ENCODE peak calls at places on chromosomes 16 and 17, in seven cellular contexts. A, U, Z, M, N, X and V are unnamed samples.

GRCh38 chr16:8798535-8799157 is 1.0 kb downstream of the PMM2 start:
- DNase-seq in Z (no peak), U (no peak), X (no peak), A (no peak), N (no peak), M (no peak), V (no peak)

GRCh38 chr17:43216369-43216761 is 4.7 kb downstream of the TMEM106A start:
- DNase-seq in U (no peak), N (no peak), A (no peak), Z (no peak), M (no peak), X (no peak), V (no peak)

GRCh38 chr16:15457958-15458357 is 23.6 kb downstream of the BMERB1 start:
- DNase-seq in X (no peak), M (no peak), N (no peak), A (no peak), Z (no peak), U (no peak), V (no peak)

GRCh38 chr16:27759301-27759871 is 209.4 kb downstream of the KATNIP start:
- DNase-seq in U (peak; percentile 36), Z (no peak), X (no peak), N (no peak), A (no peak), M (no peak), V (peak; percentile 78)

GRCh38 chr16:88533381-88533831 is 36.8 kb upstream of the ZC3H18 start:
- DNase-seq in X (no peak), U (no peak), A (no peak), M (no peak), N (peak; percentile 81), Z (no peak), V (peak; percentile 37)

GRCh38 chr16:83296505-83296904 is 511.3 kb upstream of the HSBP1 start:
- DNase-seq in X (no peak), M (no peak), A (no peak), Z (no peak), N (no peak), U (no peak), V (no peak)

GRCh38 chr17:6100146-6100545 is 30.0 kb downstream of the WSCD1 start:
- DNase-seq in Z (no peak), A (no peak), X (no peak), N (no peak), U (no peak), M (no peak), V (no peak)

GRCh38 chr17:18933102-18934058 is 18.6 kb upstream of the SLC5A10 start:
- DNase-seq in X (no peak), A (no peak), M (no peak), Z (no peak), N (no peak), U (no peak), V (no peak)

GRCh38 chr16:25065899-25066298 is 45.6 kb upstream of the LCMT1 start:
- DNase-seq in A (no peak), N (no peak), U (no peak), Z (no peak), M (no peak), X (no peak), V (no peak)

GRCh38 chr17:44758414-44759095 is at the start of gene ADAM11:
- DNase-seq in X (no peak), N (peak; percentile 77), M (no peak), U (no peak), A (peak; percentile 69), Z (peak; percentile 74), V (peak; percentile 38)

GRCh38 chr16:84618428-84619102 is 687 bp upstream of the COTL1 start:
- DNase-seq in Z (peak; percentile 90), A (peak; percentile 78), M (no peak), U (peak; percentile 93), X (peak; percentile 65), N (peak; percentile 73), V (peak; percentile 93)

GRCh38 chr16:69890114-69890890 is 60.8 kb upstream of the CLEC18A start:
- DNase-seq in N (no peak), M (no peak), Z (no peak), U (peak; percentile 27), A (peak; percentile 64), X (peak; percentile 52), V (peak; percentile 64)

GRCh38 chr17:14297161-14297851 is 3.6 kb upstream of the HS3ST3B1 start:
- DNase-seq in X (no peak), A (peak; percentile 86), U (peak; percentile 42), Z (peak; percentile 59), N (peak; percentile 90), M (peak; percentile 21), V (peak; percentile 77)

GRCh38 chr16:46730801-46731690 is 17.1 kb downstream of the MYLK3 start:
- DNase-seq in M (no peak), X (no peak), A (no peak), Z (no peak), N (no peak), U (no peak), V (no peak)

GRCh38 chr17:73683788-73684582 is 39.7 kb upstream of the SDK2 start:
- DNase-seq in N (no peak), U (no peak), M (no peak), A (no peak), Z (no peak), X (no peak), V (no peak)

GRCh38 chr17:2598166-2598565 is 4.7 kb downstream of the PAFAH1B1 start:
- DNase-seq in A (no peak), N (no peak), U (peak; percentile 33), M (no peak), X (no peak), Z (no peak), V (peak; percentile 73)

GRCh38 chr16:88461291-88462269 is 8.5 kb downstream of the ZFPM1 start:
- DNase-seq in X (no peak), N (no peak), M (no peak), U (no peak), A (peak; percentile 83), Z (no peak), V (peak; percentile 53)

GRCh38 chr16:74101390-74101789 is 195.2 kb upstream of the PSMD7 start:
- DNase-seq in N (no peak), U (no peak), M (no peak), X (no peak), Z (no peak), A (no peak), V (no peak)

GRCh38 chr16:23952128-23953041 is 116.6 kb downstream of the PRKCB start:
- DNase-seq in Z (no peak), U (no peak), A (peak; percentile 64), N (no peak), X (no peak), M (peak; percentile 87), V (no peak)

GRCh38 chr16:74281285-74281684 is 15.3 kb upstream of the PSMD7 start:
- DNase-seq in Z (no peak), U (no peak), N (no peak), A (peak; percentile 60), X (no peak), M (no peak), V (no peak)

GRCh38 chr16:56355221-56355620 is 70.1 kb downstream of the AMFR start:
- DNase-seq in U (no peak), M (no peak), X (no peak), N (no peak), A (no peak), Z (no peak), V (no peak)

GRCh38 chr17:28983286-28984240 is 22.3 kb downstream of the SEZ6 start:
- DNase-seq in X (no peak), U (no peak), Z (no peak), M (no peak), N (no peak), A (no peak), V (no peak)
- TF ChIP-seq CTCF in X (no peak), U (no peak), Z (no peak), M (no peak), N (no peak), A (no peak), V (no peak)

DNA sequence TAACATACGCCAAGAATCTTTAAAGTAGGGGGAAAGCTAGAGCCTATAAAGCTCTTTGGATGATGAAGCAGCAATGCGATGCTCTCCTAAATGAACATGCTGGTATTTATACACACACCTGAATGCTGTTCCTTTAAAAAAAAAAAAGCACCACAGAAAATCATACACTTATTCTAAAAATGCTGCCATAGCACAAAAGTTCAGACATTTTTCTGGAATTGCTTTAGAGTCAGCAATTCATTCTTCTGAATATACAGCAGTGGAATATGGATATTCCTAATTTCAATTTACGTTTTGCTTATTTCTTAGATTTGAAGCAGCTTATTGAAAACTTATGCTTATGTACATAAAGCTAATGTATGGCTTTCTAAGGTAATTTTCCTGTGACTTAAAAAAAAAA is 3.1 kb downstream of the CSNK2A2 start:
- DNase-seq in A (no peak), N (no peak), M (no peak), U (no peak), Z (no peak), X (no peak), V (no peak)
- TF ChIP-seq CTCF in A (no peak), N (no peak), M (no peak), U (no peak), Z (no peak), X (no peak), V (no peak)

DNA sequence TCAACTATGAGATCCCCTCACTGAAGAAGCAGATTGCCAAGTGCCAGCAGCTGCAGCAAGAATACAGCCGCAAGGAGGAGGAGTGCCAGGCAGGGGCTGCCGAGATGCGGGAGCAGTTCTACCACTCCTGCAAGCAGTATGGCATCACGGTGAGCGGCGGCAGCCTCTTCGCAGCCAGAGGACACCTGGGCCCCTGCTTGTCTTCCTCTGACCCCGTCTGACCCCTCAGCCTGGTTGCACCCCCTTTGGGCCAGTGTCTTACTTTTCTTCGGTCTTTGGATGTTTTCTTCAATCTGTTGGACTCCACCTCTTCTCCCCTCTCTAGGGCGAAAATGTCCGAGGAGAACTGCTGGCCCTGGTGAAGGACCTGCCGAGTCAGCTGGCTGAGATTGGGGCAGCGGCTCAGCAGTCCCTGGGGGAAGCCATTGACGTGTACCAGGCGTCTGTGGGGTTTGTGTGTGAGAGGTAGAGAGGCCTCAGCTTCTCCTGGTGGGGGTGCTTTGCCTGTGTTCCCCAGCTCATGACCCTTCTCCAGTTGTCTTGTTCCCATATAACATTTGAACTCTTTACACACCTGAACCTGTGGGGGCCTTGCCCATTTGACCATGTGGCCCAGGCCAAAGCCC is 4.4 kb downstream of the CDK5RAP3 start:
- DNase-seq in Z (no peak), M (no peak), N (no peak), A (no peak), X (no peak), U (no peak), V (no peak)
- TF ChIP-seq CTCF in Z (no peak), M (no peak), N (no peak), A (no peak), X (no peak), U (no peak), V (no peak)

GRCh38 chr17:60939318-60939717 is 261.7 kb downstream of the BCAS3 start:
- DNase-seq in M (no peak), X (no peak), A (no peak), U (no peak), Z (no peak), N (no peak), V (no peak)

DNA sequence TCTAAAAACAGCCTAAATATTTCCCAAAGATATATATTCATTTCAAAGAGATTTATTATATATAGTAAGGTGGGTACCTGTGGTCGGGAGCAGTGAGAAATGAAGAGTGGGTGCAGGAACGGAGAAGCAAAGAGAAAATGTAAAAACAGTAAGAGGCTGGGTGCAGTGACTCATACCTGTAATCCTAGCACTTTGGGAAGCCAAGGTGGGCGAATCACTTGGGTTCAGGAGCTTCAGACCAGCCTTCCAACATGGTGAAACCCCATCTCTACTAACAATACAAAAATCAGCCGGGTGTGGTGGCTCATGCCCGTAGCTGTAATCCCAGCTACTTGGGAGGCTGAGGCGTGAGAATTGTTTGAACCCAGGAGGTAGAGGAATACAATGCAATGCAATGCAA is 257.1 kb downstream of the BCAS3 start:
- DNase-seq in X (no peak), N (no peak), A (no peak), M (no peak), Z (no peak), U (no peak), V (no peak)
- TF ChIP-seq CTCF in X (no peak), N (no peak), A (no peak), M (no peak), Z (no peak), U (no peak), V (no peak)